ENCODE peak calls at places on chromosomes 7 and 10, in five cellular contexts. Y, E, P, T and Z are unnamed samples. For H3K9me3 and H3K27me3, the result is how much of the 10 kb centered on the place peaks cover.

GRCh38 chr10:47309403-47310089 is 9.5 kb downstream of the GDF10 start:
- DNase-seq in Y (no peak), T (no peak), P (no peak), E (no peak), Z (no peak)

GRCh38 chr7:90007831-90008230 is 146.4 kb upstream of the STEAP1 start:
- DNase-seq in P (no peak), Y (no peak), E (no peak), T (no peak), Z (no peak)

GRCh38 chr10:17872191-17873091 is 63.3 kb downstream of the MRC1 start:
- DNase-seq in Y (peak), E (no peak), P (no peak), T (no peak), Z (no peak)

GRCh38 chr10:61503051-61503450 is 49.9 kb upstream of the TMEM26 start:
- DNase-seq in Y (no peak), E (no peak), P (no peak), T (no peak), Z (no peak)

GRCh38 chr7:77430927-77431326 is 14.8 kb upstream of the GSAP start:
- DNase-seq in T (no peak), P (no peak), E (no peak), Y (no peak), Z (no peak)

GRCh38 chr10:78597791-78598555 is 470.8 kb upstream of the ZMIZ1 start:
- DNase-seq in T (no peak), Y (no peak), P (peak), E (no peak), Z (no peak)

GRCh38 chr10:101110856-101111523 is 20.1 kb upstream of the TLX1 start:
- DNase-seq in E (no peak), P (no peak), Y (no peak), T (no peak), Z (no peak)

GRCh38 chr10:110803830-110804338 is 67.8 kb upstream of the PDCD4 start:
- DNase-seq in P (peak), T (no peak), E (no peak), Y (peak), Z (peak)

GRCh38 chr10:117007080-117007479 is 2.1 kb upstream of the SHTN1 start:
- DNase-seq in T (no peak), P (no peak), E (no peak), Y (peak), Z (no peak)

GRCh38 chr7:82810558-82811259 is 352.0 kb downstream of the PCLO start:
- DNase-seq in E (no peak), P (no peak), Y (peak), T (no peak), Z (no peak)

GRCh38 chr10:52276982-52277381 is 37.1 kb upstream of the DKK1 start:
- DNase-seq in E (no peak), P (no peak), Y (no peak), T (no peak), Z (no peak)

GRCh38 chr10:11874568-11875182 is 51.5 kb downstream of the PROSER2 start:
- DNase-seq in E (peak), Y (peak), T (peak), P (peak), Z (no peak)

GRCh38 chr7:30726296-30727006 is 25.5 kb upstream of the INMT start:
- DNase-seq in T (no peak), P (no peak), Y (no peak), E (no peak), Z (no peak)

GRCh38 chr10:4384254-4384653 is 441.8 kb upstream of the AKR1E2 start:
- DNase-seq in T (no peak), Y (peak), P (no peak), E (no peak), Z (no peak)

GRCh38 chr10:71561003-71561577 is 158.5 kb downstream of the C10orf105 start:
- DNase-seq in P (no peak), Y (no peak), T (no peak), E (no peak), Z (no peak)

GRCh38 chr7:18708204-18708603 is 212.7 kb downstream of the HDAC9 start:
- DNase-seq in T (no peak), Y (no peak), E (no peak), P (no peak), Z (no peak)

GRCh38 chr10:92756233-92757065 is 66.7 kb downstream of the HHEX start:
- DNase-seq in Y (peak), T (no peak), P (no peak), E (no peak), Z (no peak)

GRCh38 chr10:80204801-80205477 is 398 bp downstream of the ANXA11 start:
- DNase-seq in E (peak), P (peak), Y (peak), T (peak), Z (peak)

GRCh38 chr10:34854147-34854601 is 39.1 kb upstream of the PARD3 start:
- DNase-seq in E (peak), P (peak), T (no peak), Y (peak), Z (no peak)

GRCh38 chr7:142002179-142002578 is 6.5 kb downstream of the MGAM start:
- DNase-seq in E (no peak), T (no peak), P (no peak), Y (no peak), Z (no peak)

GRCh38 chr10:6537704-6538103 is 42.4 kb downstream of the PRKCQ start:
- DNase-seq in P (no peak), E (no peak), Y (no peak), T (peak), Z (no peak)

GRCh38 chr7:158321936-158322615 is 265.5 kb downstream of the PTPRN2 start:
- DNase-seq in P (no peak), E (no peak), Y (no peak), T (no peak), Z (no peak)
- H3K9me3 ChIP-seq in P (under half), E (under half), Y (under half), T (under half), Z (under half)

GRCh38 chr7:155407799-155408198 is 50.1 kb upstream of the EN2 start:
- DNase-seq in E (no peak), P (no peak), Y (no peak), T (no peak), Z (no peak)
- H3K27me3 ChIP-seq in E (under half), P (under half), Y (half or more), T (half or more), Z (half or more)

GRCh38 chr7:56495165-56495564 is 378.9 kb upstream of the NUPR2 start:
- DNase-seq in T (no peak), P (no peak), E (no peak), Y (no peak), Z (no peak)
- H3K9me3 ChIP-seq in T (under half), P (under half), E (under half), Y (under half), Z (under half)

GRCh38 chr7:114540291-114540690 is 125.7 kb downstream of the FOXP2 start:
- DNase-seq in Y (no peak), P (no peak), E (no peak), T (no peak), Z (no peak)
- H3K27me3 ChIP-seq in Y (under half), P (under half), E (under half), T (under half), Z (under half)

GRCh38 chr7:158351051-158351450 is 236.6 kb downstream of the PTPRN2 start:
- DNase-seq in Y (no peak), T (peak), E (peak), P (no peak), Z (no peak)
- H3K9me3 ChIP-seq in Y (under half), T (under half), E (under half), P (under half), Z (under half)

GRCh38 chr7:46100521-46100920 is 179.4 kb upstream of the IGFBP3 start:
- DNase-seq in T (no peak), P (no peak), Y (no peak), E (no peak), Z (no peak)
- H3K27me3 ChIP-seq in T (under half), P (under half), Y (under half), E (under half), Z (under half)